ENCODE peak calls at places on chromosomes 12 and 14, in five cellular contexts. K is A549, J is K562, H is HepG2, S is GM12878. A is an unnamed sample.
A peak's percentile ranks its signal among the peaks of the same experiment; 100 is the strongest.

GRCh38 chr12:52847335-52848102 is 1.3 kb downstream of the KRT78 start:
- DNase-seq in K (no peak), J (no peak), H (no peak), S (no peak), A (peak; percentile 47)

GRCh38 chr12:95102916-95103671 is 29.7 kb upstream of the NR2C1 start:
- DNase-seq in K (peak; percentile 91), J (no peak), H (peak; percentile 18), S (peak; percentile 90), A (peak; percentile 59)

GRCh38 chr12:122880155-122880605 is 15.7 kb downstream of the VPS37B start:
- DNase-seq in K (no peak), J (no peak), H (no peak), S (no peak), A (no peak)

GRCh38 chr14:46401066-46401465 is 250.5 kb downstream of the RPL10L start:
- DNase-seq in K (no peak), J (no peak), H (no peak), S (no peak), A (no peak)

GRCh38 chr14:99595034-99595433 is 9.0 kb downstream of the CCDC85C start:
- DNase-seq in K (no peak), J (no peak), H (no peak), S (peak; percentile 49), A (no peak)

GRCh38 chr12:94098466-94098865 is 49.9 kb upstream of the PLXNC1 start:
- DNase-seq in K (no peak), J (no peak), H (no peak), S (no peak), A (no peak)

GRCh38 chr12:70826156-70826555 is 94.4 kb downstream of the PTPRR start:
- DNase-seq in K (no peak), J (no peak), H (no peak), S (no peak), A (no peak)

GRCh38 chr14:34465069-34465859 is 3.2 kb upstream of the SPTSSA start:
- DNase-seq in K (peak; percentile 35), J (peak; percentile 46), H (peak; percentile 54), S (no peak), A (peak; percentile 47)

GRCh38 chr14:105857223-105857815 is 330.9 kb downstream of the TMEM121 start:
- DNase-seq in K (no peak), J (no peak), H (no peak), S (no peak), A (no peak)

GRCh38 chr12:49019435-49020317 is 1.1 kb upstream of the PRKAG1 start:
- DNase-seq in K (peak; percentile 67), J (peak; percentile 67), H (peak; percentile 39), S (no peak), A (peak; percentile 92)

GRCh38 chr12:8709124-8709830 is 11.5 kb downstream of the RIMKLB start:
- DNase-seq in K (no peak), J (no peak), H (no peak), S (no peak), A (no peak)

GRCh38 chr12:52559979-52560378 is 7.0 kb upstream of the KRT71 start:
- DNase-seq in K (no peak), J (no peak), H (no peak), S (no peak), A (no peak)

GRCh38 chr14:77761205-77761931 is 412 bp upstream of the SNW1 start:
- DNase-seq in K (peak; percentile 66), J (peak; percentile 35), H (peak; percentile 62), S (peak; percentile 84), A (peak; percentile 56)

GRCh38 chr14:45810152-45810872 is 557.3 kb upstream of the MIS18BP1 start:
- DNase-seq in K (no peak), J (no peak), H (no peak), S (peak; percentile 21), A (peak; percentile 2)

GRCh38 chr14:98888281-98888680 is 383.7 kb downstream of the BCL11B start:
- DNase-seq in K (no peak), J (no peak), H (no peak), S (no peak), A (no peak)

GRCh38 chr12:28409892-28410291 is 219.6 kb downstream of the CCDC91 start:
- DNase-seq in K (no peak), J (no peak), H (no peak), S (no peak), A (no peak)

GRCh38 chr12:110776410-110776809 is 33.7 kb upstream of the PPP1CC start:
- DNase-seq in K (no peak), J (no peak), H (no peak), S (peak; percentile 96), A (no peak)

GRCh38 chr12:6891637-6892036 is 13.0 kb upstream of the LRRC23 start:
- DNase-seq in K (no peak), J (no peak), H (no peak), S (no peak), A (no peak)

GRCh38 chr12:49505672-49506071 is 33.2 kb upstream of the KCNH3 start:
- DNase-seq in K (no peak), J (no peak), H (no peak), S (no peak), A (no peak)

GRCh38 chr14:64960762-64961276 is 11.3 kb downstream of the RAB15 start:
- DNase-seq in K (no peak), J (peak; percentile 21), H (no peak), S (no peak), A (peak; percentile 18)

GRCh38 chr14:43792980-43793379 is 714.1 kb downstream of the FSCB start:
- DNase-seq in K (no peak), J (no peak), H (no peak), S (no peak), A (no peak)

GRCh38 chr14:86954623-86955022 is 1038.4 kb downstream of the GALC start:
- DNase-seq in K (no peak), J (no peak), H (no peak), S (no peak), A (no peak)

GRCh38 chr14:64220466-64220865 is 73.7 kb downstream of the ESR2 start:
- DNase-seq in K (no peak), J (no peak), H (no peak), S (no peak), A (no peak)

GRCh38 chr12:127351481-127352010 is 915.4 kb upstream of the TMEM132C start:
- DNase-seq in K (no peak), J (peak; percentile 21), H (no peak), S (no peak), A (no peak)

GRCh38 chr14:49792618-49793017 is 24.7 kb downstream of the KLHDC2 start:
- DNase-seq in K (no peak), J (no peak), H (no peak), S (no peak), A (no peak)

GRCh38 chr12:26744697-26745440 is 88.1 kb downstream of the ITPR2 start:
- DNase-seq in K (no peak), J (no peak), H (peak; percentile 100), S (no peak), A (no peak)

GRCh38 chr12:26740348-26740747 is 92.6 kb downstream of the ITPR2 start:
- DNase-seq in K (no peak), J (no peak), H (no peak), S (no peak), A (no peak)

GRCh38 chr12:26744042-26744626 is 88.9 kb downstream of the ITPR2 start:
- DNase-seq in K (no peak), J (no peak), H (no peak), S (no peak), A (no peak)

GRCh38 chr12:26740991-26741390 is 92.0 kb downstream of the ITPR2 start:
- DNase-seq in K (no peak), J (no peak), H (no peak), S (no peak), A (no peak)

DNA sequence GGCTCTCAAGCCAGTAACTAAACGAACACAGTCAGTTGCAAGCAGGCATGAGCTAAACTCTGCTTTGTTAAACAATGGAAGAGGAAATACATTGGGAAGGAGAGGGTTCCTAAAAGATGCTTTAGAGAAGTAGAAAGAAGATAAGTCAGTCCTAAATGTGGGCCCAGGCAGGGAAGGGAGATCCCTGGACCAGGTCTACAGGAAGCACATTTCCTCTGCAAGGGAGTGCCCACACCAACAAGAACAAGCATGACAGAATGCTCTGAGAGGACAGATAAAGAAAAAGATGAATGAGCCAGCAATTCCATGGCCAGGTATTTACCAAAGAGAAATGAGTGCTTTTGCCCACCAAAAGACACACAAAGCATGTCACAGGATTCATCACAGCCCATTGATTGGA is 91.2 kb downstream of the ITPR2 start:
- DNase-seq in K (no peak), J (no peak), H (no peak), S (no peak), A (no peak)
- TF ChIP-seq POLR2A in K (no peak), J (no peak), H (no peak), S (no peak), A (no peak)

GRCh38 chr12:120713861-120714482 is 3.7 kb downstream of the UNC119B start:
- DNase-seq in K (peak; percentile 85), J (peak; percentile 64), H (peak; percentile 73), S (peak; percentile 40), A (peak; percentile 92)
- TF ChIP-seq MYC in K (no peak), J (no peak), H (no peak), S (no peak), A (no peak)

DNA sequence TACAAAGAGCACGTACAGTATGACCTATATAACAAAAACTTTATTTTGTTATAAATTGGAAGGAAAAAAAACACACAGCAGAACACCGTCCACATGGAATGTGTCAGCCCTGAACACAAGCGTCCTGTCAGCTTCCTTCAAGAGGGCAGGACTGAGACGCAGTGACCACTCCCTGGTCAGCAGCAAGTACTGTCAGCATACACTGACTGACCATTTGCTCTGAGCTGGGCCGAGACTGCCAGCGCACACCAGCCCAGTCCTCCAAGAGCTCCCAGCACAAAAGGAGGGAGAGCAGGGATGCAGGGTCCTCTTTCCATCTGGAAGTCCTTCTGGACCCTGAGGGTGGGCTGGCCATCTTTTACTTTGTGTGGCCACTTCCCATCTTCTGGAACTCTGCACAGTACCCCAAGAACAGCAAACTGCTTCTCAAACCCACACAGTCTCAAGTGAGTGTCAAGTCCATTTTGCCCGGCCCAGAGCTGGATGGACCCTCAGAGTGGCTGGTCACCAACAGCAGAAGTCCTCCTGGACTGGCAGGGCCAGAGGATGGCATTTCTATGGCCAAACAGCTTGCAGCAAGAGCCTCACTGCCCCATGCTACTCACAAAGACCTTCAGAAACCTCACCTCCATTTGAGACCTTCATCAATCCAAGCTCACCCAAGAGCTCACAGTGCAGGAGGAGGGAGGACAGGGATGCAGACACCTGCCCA is 11.7 kb downstream of the CCDC88C start:
- DNase-seq in K (no peak), J (no peak), H (no peak), S (no peak), A (no peak)
- TF ChIP-seq POLR2A in K (no peak), J (no peak), H (no peak), S (peak; percentile 11), A (no peak)

GRCh38 chr14:22052795-22053194 is 379.2 kb upstream of the OR4E1 start:
- DNase-seq in K (no peak), J (no peak), H (no peak), S (no peak), A (no peak)
- TF ChIP-seq MYC in K (no peak), J (no peak), H (no peak), S (no peak), A (no peak)